ENCODE peak calls at places on chromosome 4, in ten cellular contexts. F is non-pigmented ciliary epithelial cell; S is stimulated activated CD4-positive, alpha-beta T cell treated with anti-CD3 and anti-CD28 coated beads, Interleukin-15, amount 100 ng/mL, for 1 hour; V is stromal cell of bone marrow; I is posterior vena cava; Z is HTR-8/SVneo; U is GM23338; J is sciatic nerve; T is Karpas-422; B is NCI-H510A treated with DMSO at 0.1 percent for 48 hours. R is an unnamed sample.

GRCh38 chr4:116027311-116027710 is 913.9 kb upstream of the NDST4 start:
- DNase-seq in T (no peak), V (no peak), F (no peak), I (no peak), S (no peak), B (no peak), Z (no peak), U (no peak), J (no peak), R (no peak)

GRCh38 chr4:12897954-12898353 is 586.2 kb downstream of the RAB28 start:
- DNase-seq in I (no peak), S (no peak), T (no peak), V (no peak), B (no peak), J (no peak), Z (no peak), U (no peak), F (no peak), R (no peak)

GRCh38 chr4:98728433-98728832 is 70.0 kb upstream of the TSPAN5 start:
- DNase-seq in V (peak), U (no peak), S (no peak), Z (peak), I (no peak), J (no peak), B (no peak), T (no peak), F (peak), R (no peak)

GRCh38 chr4:128241425-128241913 is 46.1 kb downstream of the PGRMC2 start:
- DNase-seq in U (no peak), S (no peak), I (no peak), J (no peak), Z (peak), V (peak), T (no peak), F (peak), B (no peak), R (no peak)

GRCh38 chr4:63937961-63938360 is 471.3 kb downstream of the TECRL start:
- DNase-seq in V (no peak), B (no peak), U (no peak), Z (peak), I (no peak), F (no peak), T (no peak), S (no peak), J (no peak), R (no peak)

GRCh38 chr4:1249731-1250526 is 999 bp upstream of the CTBP1 start:
- DNase-seq in F (no peak), V (no peak), I (peak), T (peak), Z (no peak), U (peak), S (no peak), J (peak), B (no peak), R (peak)

GRCh38 chr4:53489279-53489889 is 101.9 kb downstream of the LNX1 start:
- DNase-seq in J (no peak), T (no peak), Z (no peak), S (no peak), F (no peak), I (no peak), V (no peak), B (no peak), U (no peak), R (no peak)

GRCh38 chr4:38603652-38604051 is 60.3 kb upstream of the KLF3 start:
- DNase-seq in J (no peak), U (no peak), B (no peak), S (no peak), F (no peak), I (no peak), T (no peak), V (no peak), Z (no peak), R (no peak)

GRCh38 chr4:110480741-110481271 is 4.9 kb downstream of the ENPEP start:
- DNase-seq in I (no peak), U (peak), T (no peak), Z (no peak), J (no peak), B (no peak), V (no peak), S (no peak), F (no peak), R (no peak)

GRCh38 chr4:1850276-1850675 is 5.7 kb downstream of the LETM1 start:
- DNase-seq in I (no peak), Z (no peak), F (no peak), T (peak), V (no peak), U (no peak), B (no peak), J (no peak), S (no peak), R (no peak)

GRCh38 chr4:85901500-85901899 is 426.6 kb downstream of the ARHGAP24 start:
- DNase-seq in T (no peak), F (no peak), B (no peak), J (no peak), Z (no peak), S (no peak), I (no peak), V (no peak), U (no peak), R (no peak)

GRCh38 chr4:55078987-55079386 is 46.4 kb downstream of the KDR start:
- DNase-seq in F (peak), S (no peak), B (no peak), T (no peak), U (no peak), I (peak), V (peak), J (peak), Z (no peak), R (no peak)

GRCh38 chr4:165874799-165875371 is 1.8 kb downstream of the TLL1 start:
- DNase-seq in U (peak), T (no peak), S (no peak), J (peak), V (no peak), F (no peak), I (peak), B (peak), Z (peak), R (peak)

R was measured in endodermal cell.